ENCODE peak calls at places on chromosomes 7 and 10, in four cellular contexts. M is substantia nigra, B is hypothalamus, A is SK-N-SH. W is an unnamed sample.

GRCh38 chr7:33831389-33832118 is 73.8 kb upstream of the BMPER start:
- DNase-seq in M (no peak), B (no peak), A (no peak), W (no peak)

GRCh38 chr7:111605246-111605645 is 43.0 kb upstream of the IMMP2L start:
- DNase-seq in M (no peak), B (no peak), A (no peak), W (no peak)

GRCh38 chr7:118573065-118573464 is 348.6 kb downstream of the ANKRD7 start:
- DNase-seq in M (no peak), B (peak; percentile 1), A (peak; percentile 62), W (no peak)

GRCh38 chr7:137933270-137934017 is 68.4 kb downstream of the CREB3L2 start:
- DNase-seq in M (no peak), B (no peak), A (peak; percentile 47), W (no peak)

GRCh38 chr7:107668296-107668695 is 7.7 kb downstream of the SLC26A4 start:
- DNase-seq in M (no peak), B (no peak), A (no peak), W (no peak)

GRCh38 chr10:103967433-103968142 is 648 bp downstream of the SLK start:
- DNase-seq in M (no peak), B (no peak), A (peak; percentile 88), W (peak; percentile 95)

GRCh38 chr7:818031-818699 is 14.1 kb upstream of the SUN1 start:
- DNase-seq in M (no peak), B (no peak), A (no peak), W (peak; percentile 89)

GRCh38 chr10:12984165-12984747 is 17.3 kb downstream of the CCDC3 start:
- DNase-seq in M (no peak), B (no peak), A (no peak), W (no peak)

GRCh38 chr10:7872041-7872442 is 53.7 kb downstream of the TAF3 start:
- DNase-seq in M (no peak), B (no peak), A (peak; percentile 48), W (no peak)

GRCh38 chr10:85319826-85320225 is 991.4 kb downstream of the CCSER2 start:
- DNase-seq in M (peak; percentile 41), B (peak; percentile 23), A (peak; percentile 4), W (peak; percentile 1)

GRCh38 chr10:116185199-116185598 is 87.8 kb downstream of the GFRA1 start:
- DNase-seq in M (no peak), B (no peak), A (no peak), W (no peak)

GRCh38 chr7:152054377-152055230 is 29.1 kb downstream of the GALNT11 start:
- DNase-seq in M (no peak), B (no peak), A (no peak), W (peak; percentile 73)

GRCh38 chr7:148773344-148773743 is 74.6 kb downstream of the CUL1 start:
- DNase-seq in M (no peak), B (no peak), A (no peak), W (no peak)

GRCh38 chr7:101950450-101951119 is 133.2 kb downstream of the CUX1 start:
- DNase-seq in M (no peak), B (no peak), A (no peak), W (peak; percentile 91)

W was measured in osteoblast.